ENCODE peak calls at places on chromosomes 6 and 20, in four cellular contexts. One of them, this sample, is unnamed.

GRCh38 chr6:144302701-144303351 is 17.7 kb downstream of the UTRN start:
- DNase-seq in K562: no peak
- DNase-seq in GM12878: no peak
- DNase-seq in H1: no peak
- DNase-seq in this sample: peak

GRCh38 chr6:38144365-38144764 is 324.8 kb downstream of the ZFAND3 start:
- DNase-seq in K562: no peak
- DNase-seq in GM12878: no peak
- DNase-seq in H1: no peak
- DNase-seq in this sample: no peak

GRCh38 chr6:150615967-150616366 is 16.3 kb downstream of the PLEKHG1 start:
- DNase-seq in K562: no peak
- DNase-seq in GM12878: no peak
- DNase-seq in H1: no peak
- DNase-seq in this sample: no peak

GRCh38 chr20:11845311-11845710 is 72.4 kb upstream of the BTBD3 start:
- DNase-seq in K562: no peak
- DNase-seq in GM12878: no peak
- DNase-seq in H1: no peak
- DNase-seq in this sample: no peak

GRCh38 chr6:129510930-129511329 is 199.0 kb downstream of the ARHGAP18 start:
- DNase-seq in K562: no peak
- DNase-seq in GM12878: no peak
- DNase-seq in H1: no peak
- DNase-seq in this sample: no peak

GRCh38 chr6:113744886-113745285 is 112.3 kb upstream of the MARCKS start:
- DNase-seq in K562: no peak
- DNase-seq in GM12878: no peak
- DNase-seq in H1: no peak
- DNase-seq in this sample: no peak

GRCh38 chr20:24995741-24996448 is 3.3 kb upstream of the APMAP start:
- DNase-seq in K562: no peak
- DNase-seq in GM12878: no peak
- DNase-seq in H1: no peak
- DNase-seq in this sample: no peak

GRCh38 chr20:41508335-41508734 is 109.8 kb downstream of the CHD6 start:
- DNase-seq in K562: no peak
- DNase-seq in GM12878: no peak
- DNase-seq in H1: no peak
- DNase-seq in this sample: no peak

GRCh38 chr20:56628873-56629463 is at the start of gene TFAP2C:
- DNase-seq in K562: peak
- DNase-seq in GM12878: no peak
- DNase-seq in H1: no peak
- DNase-seq in this sample: no peak

GRCh38 chr6:41439524-41440418 is 104.4 kb downstream of the NCR2 start:
- DNase-seq in K562: no peak
- DNase-seq in GM12878: peak
- DNase-seq in H1: no peak
- DNase-seq in this sample: no peak

GRCh38 chr6:161921602-161922400 is 647.9 kb upstream of the AGPAT4 start:
- DNase-seq in K562: no peak
- DNase-seq in GM12878: no peak
- DNase-seq in H1: no peak
- DNase-seq in this sample: no peak

GRCh38 chr6:145525038-145525437 is 210.3 kb downstream of the EPM2A start:
- DNase-seq in K562: no peak
- DNase-seq in GM12878: no peak
- DNase-seq in H1: no peak
- DNase-seq in this sample: no peak

GRCh38 chr20:23293689-23294088 is 56.9 kb upstream of the NXT1 start:
- DNase-seq in K562: no peak
- DNase-seq in GM12878: no peak
- DNase-seq in H1: no peak
- DNase-seq in this sample: no peak

GRCh38 chr20:56829788-56830385 is 200.8 kb downstream of the TFAP2C start:
- DNase-seq in K562: no peak
- DNase-seq in GM12878: no peak
- DNase-seq in H1: no peak
- DNase-seq in this sample: peak

GRCh38 chr6:146914563-146915483 is 289.4 kb upstream of the STXBP5 start:
- DNase-seq in K562: peak
- DNase-seq in GM12878: no peak
- DNase-seq in H1: no peak
- DNase-seq in this sample: no peak

GRCh38 chr20:44583179-44583578 is 800 bp downstream of the PKIG start:
- DNase-seq in K562: no peak
- DNase-seq in GM12878: no peak
- DNase-seq in H1: no peak
- DNase-seq in this sample: no peak

GRCh38 chr6:12637960-12638641 is 78.5 kb upstream of the PHACTR1 start:
- DNase-seq in K562: peak
- DNase-seq in GM12878: peak
- DNase-seq in H1: peak
- DNase-seq in this sample: peak

DNA sequence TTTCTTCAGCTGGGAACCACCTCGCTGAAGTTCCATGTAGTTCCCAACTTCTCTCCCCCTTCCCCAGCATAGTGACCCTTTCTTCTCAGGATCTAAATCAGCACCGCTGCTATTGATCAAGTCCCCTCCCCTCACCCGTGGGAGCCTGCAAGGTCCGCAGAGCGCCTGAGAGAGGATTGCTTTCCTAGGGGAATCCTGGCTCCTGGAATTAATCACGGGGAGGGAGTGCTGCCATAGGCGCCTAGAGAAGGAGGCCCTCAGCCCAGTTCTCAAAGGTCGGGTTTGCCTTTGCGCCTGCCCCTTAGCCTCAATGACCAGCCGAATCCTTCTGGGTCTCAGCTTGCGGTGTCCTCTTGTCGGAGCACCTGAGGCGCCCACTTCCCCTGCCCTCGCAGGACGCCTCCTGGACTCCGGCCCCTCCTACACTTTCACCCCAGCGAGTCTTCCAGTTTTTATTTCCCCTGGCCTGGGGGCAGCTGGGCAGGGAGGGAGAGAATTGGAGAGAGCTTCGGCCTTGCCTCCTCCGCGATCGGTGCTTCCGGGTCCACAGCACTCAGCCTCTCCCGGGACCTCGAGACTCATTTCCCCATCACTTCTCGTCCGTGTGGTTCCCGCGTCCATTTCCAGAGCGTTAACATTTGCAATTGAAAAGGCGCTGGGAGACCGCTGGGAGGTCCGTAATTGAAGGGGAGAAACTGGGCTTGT is 3.1 kb upstream of the NKX2-2 start:
- DNase-seq in K562: no peak
- DNase-seq in GM12878: no peak
- DNase-seq in H1: no peak
- DNase-seq in this sample: no peak
- TF ChIP-seq CBX5 in K562: no peak
- TF ChIP-seq CBX5 in GM12878: no peak
- TF ChIP-seq CBX5 in H1: no peak
- TF ChIP-seq CBX5 in this sample: no peak

DNA sequence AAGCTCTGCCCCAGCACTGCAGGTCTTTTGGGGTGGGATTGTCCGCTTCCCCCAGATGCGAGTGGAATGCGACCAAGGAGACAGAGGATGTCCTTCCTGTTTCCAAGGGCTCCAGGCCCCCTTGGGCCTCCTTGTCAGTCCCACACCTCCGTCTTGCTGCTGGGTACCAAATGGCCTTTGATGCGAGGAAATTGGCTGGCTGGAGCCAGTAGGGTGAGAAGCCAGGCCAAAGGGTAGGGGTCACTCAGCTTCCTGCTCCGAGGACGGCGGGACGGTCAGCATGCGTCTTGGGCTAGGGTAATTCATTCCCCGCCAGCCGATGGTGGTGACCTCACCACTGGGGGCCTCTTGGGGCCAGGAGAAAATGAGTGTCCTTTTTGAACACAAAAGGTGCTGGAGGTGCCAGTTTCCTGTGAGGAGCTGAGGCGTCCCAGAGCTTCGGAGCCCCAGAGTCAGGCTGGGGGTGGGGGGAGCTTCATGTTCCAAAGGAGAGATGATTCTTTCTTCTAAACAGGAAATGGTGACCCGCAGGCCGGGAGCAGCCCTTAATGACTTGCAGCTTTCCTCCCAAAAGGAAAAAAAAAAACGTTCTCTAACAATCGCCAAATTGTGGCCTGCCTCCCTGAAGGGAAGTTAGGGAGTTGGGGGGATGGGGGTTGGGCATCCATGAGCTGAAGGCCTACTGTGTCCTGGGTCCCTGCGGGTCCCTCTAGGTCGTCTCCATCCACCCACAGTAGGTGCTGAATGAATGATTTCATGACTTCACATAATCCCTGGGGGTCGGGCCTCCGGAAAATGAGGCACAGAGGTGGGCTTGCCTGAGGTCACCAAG is 6.7 kb downstream of the SNAI1 start:
- DNase-seq in K562: peak
- DNase-seq in GM12878: no peak
- DNase-seq in H1: no peak
- DNase-seq in this sample: no peak
- TF ChIP-seq CBX5 in K562: no peak
- TF ChIP-seq CBX5 in GM12878: no peak
- TF ChIP-seq CBX5 in H1: no peak
- TF ChIP-seq CBX5 in this sample: no peak

GRCh38 chr6:90646936-90647335 is 60.1 kb upstream of the MAP3K7 start:
- DNase-seq in K562: no peak
- DNase-seq in GM12878: no peak
- DNase-seq in H1: no peak
- DNase-seq in this sample: no peak
- TF ChIP-seq CBX5 in K562: no peak
- TF ChIP-seq CBX5 in GM12878: no peak
- TF ChIP-seq CBX5 in H1: no peak
- TF ChIP-seq CBX5 in this sample: no peak

GRCh38 chr6:135883045-135883444 is 31.5 kb downstream of the PDE7B start:
- DNase-seq in K562: no peak
- DNase-seq in GM12878: no peak
- DNase-seq in H1: no peak
- DNase-seq in this sample: no peak
- TF ChIP-seq CBX5 in K562: no peak
- TF ChIP-seq CBX5 in GM12878: no peak
- TF ChIP-seq CBX5 in H1: no peak
- TF ChIP-seq CBX5 in this sample: no peak

DNA sequence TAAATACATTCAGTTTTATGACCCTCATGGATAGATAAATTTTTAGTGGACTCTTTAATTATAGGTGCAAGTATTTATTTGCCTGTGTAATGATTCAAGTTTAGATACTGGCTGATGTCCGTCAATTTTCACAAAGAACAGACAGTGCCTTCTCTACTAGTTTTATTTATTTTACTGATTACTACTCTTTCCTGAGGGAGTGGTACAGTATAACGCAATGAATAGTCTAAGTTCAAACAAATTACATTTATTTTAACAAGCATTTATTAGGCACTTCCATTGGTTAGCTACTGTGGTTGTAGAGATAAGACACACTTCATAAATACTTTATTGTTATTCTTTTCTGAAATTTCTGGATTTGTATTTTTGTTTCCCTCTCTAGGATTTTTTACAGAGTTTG is 74.3 kb downstream of the ADGRG6 start:
- DNase-seq in K562: no peak
- DNase-seq in GM12878: no peak
- DNase-seq in H1: no peak
- DNase-seq in this sample: peak
- TF ChIP-seq CBX5 in K562: no peak
- TF ChIP-seq CBX5 in GM12878: no peak
- TF ChIP-seq CBX5 in H1: no peak
- TF ChIP-seq CBX5 in this sample: no peak

DNA sequence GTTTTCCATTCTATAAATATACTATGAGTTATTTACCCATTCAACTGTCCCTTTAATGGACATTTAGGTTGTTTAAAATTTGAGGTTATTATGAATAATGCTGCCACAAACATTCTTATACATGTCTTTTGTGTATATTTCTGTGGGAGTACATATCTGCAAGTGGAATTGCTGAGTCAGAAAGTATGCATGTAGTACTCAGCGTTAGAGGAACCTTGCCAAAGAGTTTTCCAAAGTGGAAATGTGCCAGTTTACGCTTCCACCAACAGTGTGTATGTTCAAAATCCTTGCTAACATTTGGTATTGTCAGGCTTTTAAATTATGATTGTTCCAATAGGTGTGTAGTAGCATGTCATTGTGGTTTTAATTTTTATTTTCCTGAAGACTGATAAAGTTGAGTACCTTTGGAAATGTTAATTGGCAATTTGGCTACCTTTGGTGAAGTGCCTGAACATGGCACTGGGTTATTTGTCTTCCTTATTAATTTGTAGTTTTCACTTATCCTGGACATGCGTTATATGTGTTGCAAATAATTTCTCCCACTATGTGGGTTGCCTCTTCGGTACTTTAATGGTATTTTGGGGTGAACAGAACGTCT is 341.2 kb downstream of the CD83 start:
- DNase-seq in K562: peak
- DNase-seq in GM12878: no peak
- DNase-seq in H1: no peak
- DNase-seq in this sample: no peak
- TF ChIP-seq CBX5 in K562: no peak
- TF ChIP-seq CBX5 in GM12878: no peak
- TF ChIP-seq CBX5 in H1: no peak
- TF ChIP-seq CBX5 in this sample: no peak

DNA sequence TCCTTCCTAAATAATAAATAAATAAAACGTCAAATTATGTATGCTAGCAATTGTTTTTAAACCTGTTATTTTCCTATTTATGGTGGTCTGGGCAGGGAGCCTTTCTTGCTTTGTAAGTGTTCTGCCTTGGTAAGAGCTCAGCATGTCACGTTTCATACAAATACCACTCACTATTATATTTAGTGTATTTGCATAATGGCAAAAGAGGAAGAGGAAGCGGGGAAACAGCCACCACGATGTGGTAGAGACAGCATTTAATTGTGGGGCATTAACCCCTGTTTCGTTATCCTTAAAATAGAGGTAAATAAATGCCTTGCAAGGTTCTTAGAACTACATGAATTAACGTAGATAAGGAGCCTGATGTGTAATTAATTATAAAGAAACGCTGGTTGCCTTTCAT is 2.0 kb downstream of the ABRACL start:
- DNase-seq in K562: no peak
- DNase-seq in GM12878: peak
- DNase-seq in H1: no peak
- DNase-seq in this sample: no peak
- TF ChIP-seq CBX5 in K562: no peak
- TF ChIP-seq CBX5 in GM12878: no peak
- TF ChIP-seq CBX5 in H1: no peak
- TF ChIP-seq CBX5 in this sample: no peak

This sample was measured in HepG2.